ENCODE peak calls at places on chromosome 11, in seven cellular contexts. R, Y, G, W, L, U and M are unnamed samples.

GRCh38 chr11:22536036-22536435 is 89.6 kb downstream of the FANCF start:
- DNase-seq in R (no peak), W (no peak), G (no peak), U (no peak), Y (no peak), L (no peak), M (no peak)

GRCh38 chr11:120208777-120209176 is 2.1 kb upstream of the OAF start:
- DNase-seq in L (no peak), U (no peak), W (no peak), Y (no peak), G (no peak), R (no peak), M (no peak)

GRCh38 chr11:94851864-94852581 is 83.9 kb downstream of the AMOTL1 start:
- DNase-seq in W (no peak), G (no peak), R (no peak), L (no peak), Y (no peak), U (no peak), M (no peak)

GRCh38 chr11:109426442-109426841 is 4.5 kb downstream of the C11orf87 start:
- DNase-seq in W (no peak), L (peak), U (no peak), Y (no peak), G (no peak), R (no peak), M (no peak)

GRCh38 chr11:69136471-69136870 is 19.3 kb upstream of the SMIM38 start:
- DNase-seq in Y (no peak), W (no peak), L (no peak), R (no peak), U (no peak), G (no peak), M (no peak)

GRCh38 chr11:67442504-67443398 is 525 bp downstream of the CORO1B start:
- DNase-seq in G (no peak), W (no peak), Y (no peak), R (no peak), U (no peak), L (no peak), M (no peak)

GRCh38 chr11:117074122-117074521 is 24.1 kb downstream of the SIK3 start:
- DNase-seq in W (no peak), L (no peak), Y (no peak), R (no peak), G (no peak), U (no peak), M (no peak)

GRCh38 chr11:77710358-77710757 is 72.8 kb upstream of the CLNS1A start:
- DNase-seq in Y (no peak), L (no peak), W (no peak), G (no peak), U (no peak), R (no peak), M (no peak)

GRCh38 chr11:45092901-45093760 is 53.3 kb upstream of the PRDM11 start:
- DNase-seq in G (no peak), Y (peak), R (no peak), U (no peak), W (no peak), L (no peak), M (no peak)

GRCh38 chr11:60951909-60952741 is at the start of gene SLC15A3:
- DNase-seq in G (no peak), W (no peak), L (no peak), U (peak), Y (no peak), R (peak), M (no peak)

GRCh38 chr11:2398664-2399355 is 1.7 kb upstream of the TSSC4 start:
- DNase-seq in W (no peak), G (no peak), R (no peak), L (peak), Y (no peak), U (no peak), M (no peak)

GRCh38 chr11:111922803-111923202 is 4.1 kb downstream of the C11orf52 start:
- DNase-seq in R (no peak), W (no peak), Y (no peak), U (no peak), L (peak), G (no peak), M (no peak)

GRCh38 chr11:9957072-9957471 is 293.2 kb downstream of the SWAP70 start:
- DNase-seq in G (no peak), R (no peak), Y (no peak), U (no peak), L (no peak), W (no peak), M (no peak)

GRCh38 chr11:71209656-71210055 is 42.7 kb downstream of the SHANK2 start:
- DNase-seq in Y (no peak), U (no peak), W (no peak), G (no peak), L (no peak), R (no peak), M (no peak)

GRCh38 chr11:14308114-14308896 is 50.7 kb downstream of the RRAS2 start:
- DNase-seq in G (no peak), W (no peak), Y (no peak), U (no peak), L (peak), R (peak), M (no peak)

GRCh38 chr11:76769071-76769560 is 14.0 kb upstream of the TSKU start:
- DNase-seq in G (no peak), U (no peak), W (no peak), Y (no peak), R (no peak), L (no peak), M (no peak)

GRCh38 chr11:126411971-126412381 is 56.5 kb downstream of the ST3GAL4 start:
- DNase-seq in U (no peak), L (peak), W (no peak), G (no peak), Y (no peak), R (no peak), M (no peak)

GRCh38 chr11:68430384-68430783 is 30.2 kb upstream of the PPP6R3 start:
- DNase-seq in W (no peak), G (no peak), Y (no peak), U (no peak), R (no peak), L (no peak), M (no peak)

GRCh38 chr11:68962527-68963250 is 18.1 kb downstream of the MRGPRD start:
- DNase-seq in G (peak), U (no peak), Y (no peak), W (no peak), L (no peak), R (peak), M (no peak)

GRCh38 chr11:111730871-111731591 is 35.2 kb downstream of the PPP2R1B start:
- DNase-seq in W (no peak), G (no peak), L (peak), Y (no peak), R (no peak), U (no peak), M (no peak)

GRCh38 chr11:74020537-74020936 is 11.7 kb upstream of the UCP3 start:
- DNase-seq in G (no peak), W (no peak), R (no peak), L (no peak), Y (no peak), U (no peak), M (no peak)

GRCh38 chr11:110147965-110148709 is 54.9 kb downstream of the ZC3H12C start:
- DNase-seq in L (no peak), Y (no peak), W (no peak), R (no peak), G (no peak), U (no peak), M (no peak)

GRCh38 chr11:116986521-116987105 is 111.6 kb downstream of the SIK3 start:
- DNase-seq in Y (no peak), U (no peak), W (no peak), R (no peak), L (no peak), G (no peak), M (no peak)

GRCh38 chr11:11382858-11383532 is 29.9 kb upstream of the CSNK2A3 start:
- DNase-seq in L (no peak), G (no peak), U (no peak), R (no peak), Y (no peak), W (peak), M (no peak)

GRCh38 chr11:32893947-32894827 is 1.6 kb downstream of the QSER1 start:
- DNase-seq in L (peak), U (no peak), Y (no peak), R (peak), G (peak), W (no peak), M (no peak)

GRCh38 chr11:1003159-1003558 is 33.4 kb downstream of the MUC6 start:
- DNase-seq in R (no peak), L (no peak), G (no peak), U (no peak), W (no peak), Y (no peak), M (no peak)

GRCh38 chr11:86524603-86525352 is 147.6 kb downstream of the ME3 start:
- DNase-seq in W (no peak), U (no peak), R (no peak), G (no peak), Y (no peak), L (no peak), M (no peak)

GRCh38 chr11:44861829-44862545 is 88.7 kb downstream of the TP53I11 start:
- DNase-seq in W (peak), U (peak), L (peak), R (peak), G (peak), Y (peak), M (peak)

GRCh38 chr11:65554057-65554818 is 3.9 kb downstream of the LTBP3 start:
- DNase-seq in R (no peak), G (no peak), U (no peak), Y (no peak), W (no peak), L (no peak), M (no peak)

GRCh38 chr11:95795627-95796308 is 5.5 kb downstream of the CEP57 start:
- DNase-seq in U (no peak), G (no peak), L (no peak), R (no peak), W (no peak), Y (no peak), M (no peak)

GRCh38 chr11:76574406-76574805 is 96.1 kb downstream of the LRRC32 start:
- DNase-seq in R (no peak), W (no peak), G (no peak), Y (no peak), U (no peak), L (no peak), M (no peak)

GRCh38 chr11:48122246-48122645 is 94.4 kb upstream of the OR4B1 start:
- DNase-seq in G (no peak), R (no peak), L (no peak), W (peak), Y (no peak), U (no peak), M (no peak)

GRCh38 chr11:29119691-29120328 is 897.0 kb downstream of the KCNA4 start:
- DNase-seq in G (no peak), R (no peak), L (peak), U (no peak), Y (no peak), W (no peak), M (no peak)

GRCh38 chr11:76605338-76606074 is 65.0 kb downstream of the LRRC32 start:
- DNase-seq in L (peak), W (no peak), Y (no peak), G (no peak), U (no peak), R (no peak), M (no peak)